ENCODE peak calls at places on chromosome 15, in five cellular contexts. I is IMR-90, O is adrenal gland, L is lower leg skin, P is ovary. H is an unnamed sample.

GRCh38 chr15:37594431-37594830 is 340.0 kb upstream of the TMCO5A start:
- DNase-seq in P (no peak), I (no peak), L (no peak), O (no peak), H (no peak)

GRCh38 chr15:97981758-97982157 is 21.3 kb downstream of the ARRDC4 start:
- DNase-seq in O (no peak), I (no peak), P (no peak), L (no peak), H (no peak)

GRCh38 chr15:68431037-68431791 is 749 bp downstream of the ITGA11 start:
- DNase-seq in I (no peak), O (no peak), P (peak; percentile 55), L (peak; percentile 13), H (no peak)

GRCh38 chr15:28003302-28004037 is 95.6 kb downstream of the OCA2 start:
- DNase-seq in L (peak; percentile 7), I (no peak), P (no peak), O (no peak), H (peak; percentile 71)

GRCh38 chr15:100207053-100207452 is 134.7 kb downstream of the ADAMTS17 start:
- DNase-seq in L (no peak), O (no peak), I (no peak), P (no peak), H (peak; percentile 27)

GRCh38 chr15:99058421-99058870 is 46.4 kb upstream of the SYNM start:
- DNase-seq in I (no peak), P (no peak), O (no peak), L (no peak), H (no peak)

GRCh38 chr15:93088200-93088980 is 621 bp downstream of the RGMA start:
- DNase-seq in O (no peak), I (no peak), L (no peak), P (peak; percentile 40), H (no peak)

GRCh38 chr15:96234109-96234892 is 96.2 kb upstream of the NR2F2 start:
- DNase-seq in P (no peak), O (peak; percentile 64), L (no peak), I (peak; percentile 51), H (no peak)

GRCh38 chr15:92164327-92165000 is 229.2 kb upstream of the ST8SIA2 start:
- DNase-seq in L (no peak), P (no peak), I (peak; percentile 20), O (no peak), H (no peak)

GRCh38 chr15:58249646-58250312 is 111.6 kb downstream of the AQP9 start:
- DNase-seq in I (no peak), O (no peak), L (no peak), P (no peak), H (no peak)

GRCh38 chr15:72521682-72522081 is 47.6 kb downstream of the ARIH1 start:
- DNase-seq in P (peak; percentile 66), O (peak; percentile 33), L (no peak), I (peak; percentile 43), H (no peak)

GRCh38 chr15:57683481-57683880 is 23.0 kb upstream of the POLR2M start:
- DNase-seq in P (no peak), L (no peak), O (no peak), I (no peak), H (no peak)

GRCh38 chr15:56916825-56917477 is 1.5 kb upstream of the TCF12 start:
- DNase-seq in I (no peak), O (no peak), P (no peak), L (no peak), H (no peak)

GRCh38 chr15:88191806-88192165 is 64.8 kb downstream of the NTRK3 start:
- DNase-seq in L (no peak), I (no peak), P (no peak), O (no peak), H (no peak)

GRCh38 chr15:86373147-86373546 is 293.5 kb downstream of the AGBL1 start:
- DNase-seq in P (no peak), O (no peak), I (no peak), L (no peak), H (no peak)

GRCh38 chr15:39744334-39745103 is 38.1 kb downstream of the FSIP1 start:
- DNase-seq in P (no peak), I (no peak), O (no peak), L (no peak), H (no peak)

GRCh38 chr15:65675551-65675950 is 53.8 kb downstream of the SLC24A1 start:
- DNase-seq in I (no peak), P (no peak), O (no peak), L (no peak), H (no peak)

GRCh38 chr15:38307251-38307650 is 54.6 kb downstream of the SPRED1 start:
- DNase-seq in P (no peak), O (no peak), I (no peak), L (no peak), H (no peak)

GRCh38 chr15:101049856-101050646 is 130.9 kb downstream of the LRRK1 start:
- DNase-seq in I (no peak), O (no peak), P (peak; percentile 47), L (no peak), H (peak; percentile 47)

GRCh38 chr15:92068121-92068520 is 214.6 kb downstream of the SLCO3A1 start:
- DNase-seq in P (no peak), L (no peak), O (no peak), I (peak; percentile 12), H (no peak)

GRCh38 chr15:67188551-67189218 is 65.8 kb downstream of the AAGAB start:
- DNase-seq in L (no peak), P (peak; percentile 86), O (no peak), I (peak; percentile 90), H (no peak)

GRCh38 chr15:69224383-69224782 is 63.9 kb downstream of the GLCE start:
- DNase-seq in I (no peak), L (no peak), O (no peak), P (no peak), H (no peak)

GRCh38 chr15:69303337-69304175 is 4.8 kb downstream of the PAQR5 start:
- DNase-seq in I (peak; percentile 55), O (no peak), L (no peak), P (no peak), H (no peak)

GRCh38 chr15:95557226-95558046 is 773.1 kb upstream of the NR2F2 start:
- DNase-seq in I (peak; percentile 95), P (peak; percentile 49), O (peak; percentile 41), L (no peak), H (no peak)

GRCh38 chr15:69067296-69067695 is 52.8 kb downstream of the NOX5 start:
- DNase-seq in L (no peak), O (no peak), P (no peak), I (no peak), H (no peak)

GRCh38 chr15:39255760-39256159 is 325.1 kb upstream of the THBS1 start:
- DNase-seq in P (no peak), O (no peak), I (no peak), L (no peak), H (no peak)

GRCh38 chr15:71444866-71445590 is 329.8 kb downstream of the THSD4 start:
- DNase-seq in I (peak; percentile 82), O (no peak), P (no peak), L (no peak), H (no peak)

GRCh38 chr15:101054991-101055390 is 135.8 kb downstream of the LRRK1 start:
- DNase-seq in O (no peak), P (no peak), I (no peak), L (peak; percentile 9), H (peak; percentile 49)

GRCh38 chr15:60396964-60397771 is 618 bp downstream of the ANXA2 start:
- DNase-seq in I (peak; percentile 68), O (peak; percentile 78), P (peak; percentile 62), L (peak; percentile 78), H (peak; percentile 89)

GRCh38 chr15:91871138-91871537 is 17.6 kb downstream of the SLCO3A1 start:
- DNase-seq in P (no peak), L (no peak), O (no peak), I (no peak), H (no peak)

GRCh38 chr15:74844319-74845207 is 1.6 kb upstream of the ULK3 start:
- DNase-seq in I (no peak), P (no peak), O (no peak), L (no peak), H (no peak)

GRCh38 chr15:56492786-56493555 is 28.0 kb upstream of the MNS1 start:
- DNase-seq in O (no peak), P (no peak), L (no peak), I (no peak), H (no peak)

DNA sequence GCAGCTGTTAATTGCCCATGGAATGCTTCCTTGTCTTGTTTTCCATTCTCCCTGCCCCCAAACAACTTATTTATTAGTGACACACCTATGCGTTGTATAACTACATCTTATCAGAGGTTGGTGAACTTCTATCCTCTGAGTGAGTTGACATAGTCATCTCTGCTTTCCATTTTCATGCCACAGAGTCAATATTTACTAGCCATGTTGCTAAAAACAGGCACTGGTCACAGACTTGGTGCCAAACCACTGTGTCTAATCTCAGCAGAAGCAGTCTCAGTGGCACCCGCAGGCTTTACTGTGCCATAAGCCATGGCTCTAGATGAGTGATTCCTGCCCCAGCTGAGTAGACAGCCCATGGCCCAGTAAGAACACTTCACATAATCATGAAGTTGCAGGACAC is 26.5 kb downstream of the DAPK2 start:
- DNase-seq in P (no peak), O (no peak), I (no peak), L (no peak), H (no peak)
- TF ChIP-seq POLR2A in P (no peak), O (no peak), I (no peak), L (no peak), H (no peak)

DNA sequence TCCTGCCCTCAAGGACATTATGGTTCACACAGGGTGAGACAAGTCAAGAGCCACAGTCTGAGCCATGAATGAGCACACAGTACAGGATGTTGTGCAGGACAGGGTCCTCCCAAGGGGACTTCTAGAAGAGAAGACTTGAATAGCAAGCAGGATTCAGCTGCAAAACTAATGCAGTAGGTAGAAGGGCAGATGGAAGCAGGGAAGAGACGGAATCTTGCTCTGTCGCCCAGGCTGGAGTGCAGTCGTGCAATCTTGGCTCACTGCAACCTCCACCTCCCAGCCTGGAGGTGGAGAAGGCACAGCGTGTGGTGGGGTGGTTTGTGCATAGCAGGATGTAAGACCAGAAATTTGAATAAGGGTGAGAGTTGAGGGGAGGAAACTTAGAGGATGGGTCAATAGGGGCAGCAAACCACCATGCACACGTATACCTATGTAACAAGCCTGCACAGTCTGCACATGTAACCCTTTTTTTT is 8.0 kb downstream of the BCL2L10 start:
- DNase-seq in I (no peak), P (no peak), O (no peak), L (no peak), H (no peak)
- TF ChIP-seq POLR2A in I (no peak), P (no peak), O (no peak), L (no peak), H (no peak)

GRCh38 chr15:90306560-90306959 is 41.1 kb downstream of the NGRN start:
- DNase-seq in L (no peak), I (no peak), O (no peak), P (no peak), H (peak; percentile 23)
- TF ChIP-seq POLR2A in L (no peak), I (no peak), O (no peak), P (no peak), H (no peak)

DNA sequence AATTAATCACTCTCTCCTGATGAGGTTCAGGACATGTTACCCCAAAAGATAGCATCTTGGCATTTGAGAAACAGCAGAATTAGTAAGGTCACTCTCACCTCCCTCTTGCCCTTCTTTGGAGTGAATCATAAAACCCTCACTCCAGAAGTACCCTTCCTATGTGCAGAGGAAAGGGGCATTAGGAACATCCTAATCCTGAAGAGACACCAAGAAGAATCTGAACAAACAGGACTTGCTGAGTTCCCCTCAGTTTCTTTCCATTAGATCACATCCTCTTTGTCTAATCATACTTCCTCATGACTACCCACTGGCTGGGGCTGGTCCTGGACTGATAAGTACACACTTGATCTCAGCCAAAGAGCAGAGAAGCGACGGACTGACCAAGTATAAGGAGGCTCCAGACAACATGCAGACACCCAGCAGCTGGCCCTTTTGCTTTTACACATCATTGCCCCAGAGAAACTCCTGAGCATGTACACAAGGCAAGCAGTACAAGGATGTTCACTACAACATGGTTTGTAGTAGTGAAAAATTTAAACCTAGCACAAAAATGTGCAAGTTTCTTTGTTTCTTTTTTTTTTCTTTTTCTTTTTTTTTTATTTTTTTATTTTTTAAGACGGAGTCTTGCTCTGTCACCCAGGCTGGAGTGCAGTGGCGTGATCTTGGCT is 15.0 kb upstream of the TM6SF1 start:
- DNase-seq in I (peak; percentile 77), P (no peak), L (peak; percentile 59), O (no peak), H (no peak)
- TF ChIP-seq POLR2A in I (no peak), P (no peak), L (peak; percentile 30), O (peak; percentile 53), H (no peak)